ENCODE peak calls at places on chromosomes 6 and 20, in four cellular contexts. P is GM12878, Z is H1, E is K562. X is an unnamed sample.
A peak's percentile ranks its signal among the peaks of the same experiment; 100 is the strongest.

GRCh38 chr20:57211406-57211805 is 55.0 kb downstream of the BMP7 start:
- DNase-seq in P (no peak), Z (no peak), E (no peak), X (no peak)

GRCh38 chr6:24147453-24148153 is 21.6 kb downstream of the NRSN1 start:
- DNase-seq in P (no peak), Z (no peak), E (no peak), X (no peak)

GRCh38 chr6:167699141-167700036 is 127.3 kb upstream of the AFDN start:
- DNase-seq in P (peak; percentile 27), Z (no peak), E (no peak), X (no peak)

GRCh38 chr6:127725821-127726220 is 148.8 kb downstream of the C6orf58 start:
- DNase-seq in P (no peak), Z (no peak), E (no peak), X (no peak)

GRCh38 chr20:50415516-50416268 is 94.5 kb upstream of the PTPN1 start:
- DNase-seq in P (no peak), Z (peak; percentile 59), E (no peak), X (peak; percentile 86)

GRCh38 chr6:101396552-101397173 is 3.2 kb downstream of the GRIK2 start:
- DNase-seq in P (no peak), Z (peak; percentile 81), E (peak; percentile 60), X (peak; percentile 36)

GRCh38 chr20:63706852-63707557 is 771 bp downstream of the ARFRP1 start:
- DNase-seq in P (no peak), Z (peak; percentile 67), E (peak; percentile 84), X (peak; percentile 77)

GRCh38 chr20:45946149-45946970 is 11.9 kb downstream of the PCIF1 start:
- DNase-seq in P (no peak), Z (no peak), E (peak; percentile 48), X (peak; percentile 97)

GRCh38 chr6:150301871-150302800 is 66.7 kb upstream of the IYD start:
- DNase-seq in P (no peak), Z (no peak), E (peak; percentile 43), X (peak; percentile 2)

GRCh38 chr6:50720623-50721022 is 7.3 kb downstream of the TFAP2D start:
- DNase-seq in P (no peak), Z (peak; percentile 66), E (peak; percentile 23), X (no peak)

GRCh38 chr6:33584700-33585402 is 4.8 kb upstream of the BAK1 start:
- DNase-seq in P (no peak), Z (no peak), E (no peak), X (no peak)

GRCh38 chr6:33581186-33581585 is 1.1 kb upstream of the BAK1 start:
- DNase-seq in P (no peak), Z (no peak), E (no peak), X (no peak)

GRCh38 chr6:33586108-33586640 is 6.1 kb upstream of the BAK1 start:
- DNase-seq in P (no peak), Z (no peak), E (no peak), X (no peak)

GRCh38 chr6:33585403-33586107 is 5.5 kb upstream of the BAK1 start:
- DNase-seq in P (peak; percentile 70), Z (peak; percentile 96), E (peak; percentile 92), X (peak; percentile 72)

GRCh38 chr6:33583591-33584155 is 3.6 kb upstream of the BAK1 start:
- DNase-seq in P (no peak), Z (peak; percentile 82), E (peak; percentile 71), X (peak; percentile 40)
- TF ChIP-seq KDM1A in P (no peak), Z (no peak), E (no peak), X (no peak)

GRCh38 chr6:132648356-132648755 is 10.6 kb downstream of the TAAR1 start:
- DNase-seq in P (no peak), Z (no peak), E (no peak), X (no peak)

GRCh38 chr6:132648828-132649227 is 10.2 kb downstream of the TAAR1 start:
- DNase-seq in P (no peak), Z (no peak), E (no peak), X (no peak)

DNA sequence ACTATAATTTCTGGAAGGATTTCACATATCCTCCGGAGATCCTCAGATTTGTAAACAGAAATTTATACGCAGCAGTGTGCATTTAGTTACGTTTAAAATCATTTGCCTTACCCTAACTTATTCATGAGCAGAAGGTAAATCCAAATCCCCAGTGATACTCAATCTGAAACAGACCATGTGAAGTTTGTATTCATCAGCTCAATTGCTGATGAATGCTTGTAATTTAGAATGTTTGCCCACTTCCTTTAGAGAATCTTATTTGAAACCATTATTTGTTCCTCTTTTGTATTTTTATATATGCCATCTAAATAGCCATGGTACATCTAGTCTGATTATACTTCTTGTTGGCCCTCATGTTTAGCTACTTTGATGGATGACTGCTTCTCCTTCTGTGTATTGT is 15.4 kb downstream of the TAAR1 start:
- DNase-seq in P (no peak), Z (no peak), E (no peak), X (no peak)
- TF ChIP-seq HDAC6 in P (no peak), Z (no peak), E (no peak), X (no peak)

GRCh38 chr20:7346026-7346425 is 578.5 kb downstream of the BMP2 start:
- DNase-seq in P (no peak), Z (no peak), E (no peak), X (no peak)

GRCh38 chr20:7347409-7347808 is 579.9 kb downstream of the BMP2 start:
- DNase-seq in P (no peak), Z (no peak), E (no peak), X (no peak)

GRCh38 chr20:7352165-7352564 is 584.7 kb downstream of the BMP2 start:
- DNase-seq in P (no peak), Z (no peak), E (no peak), X (no peak)

GRCh38 chr20:7348253-7348652 is 580.8 kb downstream of the BMP2 start:
- DNase-seq in P (no peak), Z (no peak), E (no peak), X (no peak)

DNA sequence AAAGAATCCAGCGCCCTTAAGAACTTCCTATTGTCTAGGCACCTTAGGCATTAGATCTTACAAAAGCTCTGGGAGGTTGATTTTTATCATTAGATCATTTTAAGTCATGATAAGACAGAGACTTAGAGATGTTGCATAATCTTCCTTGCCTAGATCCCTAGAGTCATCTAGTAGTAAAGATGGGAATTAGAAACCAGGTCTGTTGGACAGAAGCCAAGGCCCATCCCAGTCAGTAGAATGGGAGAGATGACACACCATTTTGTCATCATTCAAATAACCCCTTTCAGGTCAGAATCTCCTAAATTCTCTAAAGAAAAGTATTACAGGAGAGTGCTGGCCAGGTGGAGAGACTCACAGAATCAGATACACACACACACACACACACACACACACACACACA is 579.1 kb downstream of the BMP2 start:
- DNase-seq in P (no peak), Z (no peak), E (no peak), X (no peak)
- TF ChIP-seq TAF1 in P (no peak), Z (no peak), E (no peak), X (no peak)

GRCh38 chr6:48813821-48814220 is 649.2 kb downstream of the MMUT start:
- DNase-seq in P (no peak), Z (no peak), E (no peak), X (no peak)

GRCh38 chr6:48814957-48815356 is 648.1 kb downstream of the MMUT start:
- DNase-seq in P (no peak), Z (no peak), E (no peak), X (no peak)

DNA sequence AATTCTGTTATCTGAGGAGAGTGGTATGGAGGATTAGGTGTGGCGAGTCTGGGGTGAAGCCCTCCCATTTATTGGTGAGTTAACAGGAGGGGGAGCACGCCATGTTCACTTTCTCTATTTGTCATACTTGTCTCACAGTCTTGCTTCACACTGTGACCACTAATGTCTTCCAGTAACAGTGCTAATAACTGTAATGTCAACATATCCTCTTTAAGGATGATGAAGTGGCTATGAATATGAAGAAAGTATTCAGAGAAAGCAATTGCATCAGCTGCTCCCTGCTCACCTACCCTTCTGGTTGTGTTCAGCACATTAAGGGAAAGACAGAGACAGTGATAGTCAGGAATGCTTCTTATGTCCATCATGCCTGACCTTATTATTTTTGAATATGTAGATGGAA is 645.3 kb downstream of the MMUT start:
- DNase-seq in P (no peak), Z (no peak), E (no peak), X (no peak)
- TF ChIP-seq KDM1A in P (no peak), Z (no peak), E (no peak), X (no peak)

DNA sequence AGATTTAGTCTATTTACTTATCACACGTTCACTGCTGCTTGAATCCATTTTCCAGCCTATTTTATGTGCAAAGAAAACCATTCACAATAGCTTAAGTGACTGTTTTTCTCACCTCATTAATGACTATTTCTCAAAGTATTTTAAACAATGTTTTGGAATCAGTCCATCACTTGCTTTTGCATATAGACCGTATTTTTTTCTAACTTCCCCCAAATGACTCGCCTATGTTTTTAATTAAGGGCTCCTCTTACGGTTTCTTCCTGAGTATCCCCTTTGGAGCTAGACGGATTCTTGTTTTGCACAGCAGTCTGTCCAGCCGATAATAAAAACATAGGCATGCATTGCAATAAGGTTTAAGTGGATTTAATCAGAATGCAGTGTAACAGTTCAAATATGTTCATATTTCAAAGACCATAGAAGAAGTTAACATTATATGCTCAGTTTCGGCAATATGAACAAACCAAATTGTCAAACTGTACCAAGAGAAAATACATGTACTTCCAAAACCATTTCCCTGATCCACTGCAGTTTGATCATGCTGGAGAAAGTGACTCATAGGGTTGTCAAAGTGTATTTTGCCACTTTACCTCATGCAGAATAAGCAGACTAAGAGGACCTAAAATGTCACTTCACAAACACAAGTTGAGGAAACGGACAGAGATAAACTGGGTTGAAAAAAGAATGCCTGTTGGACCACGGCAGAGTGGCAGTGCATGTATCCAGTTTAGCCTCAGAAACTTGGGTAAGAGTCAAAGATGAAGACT is 66.4 kb downstream of the HMGN3 start:
- DNase-seq in P (no peak), Z (no peak), E (no peak), X (no peak)
- TF ChIP-seq HDAC6 in P (no peak), Z (no peak), E (no peak), X (no peak)

DNA sequence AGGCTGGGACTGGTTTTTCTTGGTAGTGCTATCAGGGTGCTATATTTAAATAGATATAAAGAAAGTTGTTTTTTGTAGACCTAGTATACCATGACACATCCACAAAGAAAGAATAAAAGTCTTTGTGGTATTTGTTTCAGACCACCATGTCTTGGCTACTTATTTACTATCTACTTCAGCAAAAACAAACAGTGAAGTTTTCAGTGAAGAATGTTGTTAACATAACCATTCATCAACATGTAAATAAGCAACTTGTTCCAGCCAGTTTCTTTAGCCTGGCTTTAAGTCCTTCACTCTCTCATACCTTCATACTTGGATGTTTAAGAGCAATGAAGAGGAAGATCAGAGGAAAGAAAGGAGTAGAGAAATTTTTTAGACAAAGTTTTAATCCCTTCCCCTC is 624.1 kb downstream of the CD109 start:
- DNase-seq in P (no peak), Z (no peak), E (no peak), X (no peak)
- TF ChIP-seq TAF1 in P (no peak), Z (no peak), E (no peak), X (no peak)

GRCh38 chr20:51562027-51562333 is 19.5 kb upstream of the NFATC2 start:
- DNase-seq in P (no peak), Z (no peak), E (no peak), X (no peak)
- TF ChIP-seq KDM1A in P (no peak), Z (no peak), E (no peak), X (no peak)